ENCODE peak calls at places on chromosomes 6 and 20, in five cellular contexts. X is transverse colon, W is sigmoid colon, I is neural progenitor cell, S is A549. D is an unnamed sample.

GRCh38 chr6:144349690-144350132 is 64.6 kb downstream of the UTRN start:
- DNase-seq in X (no peak), W (no peak), I (no peak), S (no peak), D (no peak)

GRCh38 chr20:37179671-37180524 is 550 bp upstream of the MROH8 start:
- DNase-seq in X (no peak), W (no peak), I (no peak), S (peak), D (no peak)

GRCh38 chr20:62936996-62937352 is 973 bp upstream of the GID8 start:
- DNase-seq in X (no peak), W (no peak), I (no peak), S (peak), D (no peak)

GRCh38 chr6:163634514-163635171 is 220.1 kb downstream of the QKI start:
- DNase-seq in X (no peak), W (no peak), I (no peak), S (no peak), D (no peak)

GRCh38 chr6:8707956-8708772 is 272.8 kb upstream of the SLC35B3 start:
- DNase-seq in X (peak), W (no peak), I (peak), S (peak), D (no peak)

GRCh38 chr6:8556370-8557018 is 121.1 kb upstream of the SLC35B3 start:
- DNase-seq in X (no peak), W (no peak), I (no peak), S (peak), D (no peak)

GRCh38 chr6:74735304-74735703 is 470.5 kb downstream of the COL12A1 start:
- DNase-seq in X (no peak), W (no peak), I (no peak), S (no peak), D (no peak)

GRCh38 chr6:149014631-149015171 is 267.9 kb downstream of the UST start:
- DNase-seq in X (no peak), W (no peak), I (no peak), S (no peak), D (peak)

GRCh38 chr6:20333870-20334269 is 67.8 kb upstream of the E2F3 start:
- DNase-seq in X (no peak), W (no peak), I (no peak), S (no peak), D (no peak)

GRCh38 chr6:131995924-131996323 is 44.8 kb upstream of the CCN2 start:
- DNase-seq in X (no peak), W (no peak), I (no peak), S (peak), D (no peak)

GRCh38 chr20:6501061-6501460 is 266.4 kb upstream of the BMP2 start:
- DNase-seq in X (no peak), W (no peak), I (no peak), S (peak), D (no peak)

GRCh38 chr6:134282816-134283215 is 35.1 kb downstream of the SGK1 start:
- DNase-seq in X (no peak), W (no peak), I (no peak), S (peak), D (no peak)

GRCh38 chr6:3915076-3915791 is 66.1 kb downstream of the FAM50B start:
- DNase-seq in X (no peak), W (no peak), I (no peak), S (no peak), D (no peak)

GRCh38 chr6:125950293-125950692 is 6.3 kb upstream of the HINT3 start:
- DNase-seq in X (no peak), W (no peak), I (peak), S (peak), D (no peak)

GRCh38 chr6:7042056-7042653 is 65.6 kb upstream of the RREB1 start:
- DNase-seq in X (peak), W (no peak), I (no peak), S (no peak), D (no peak)

GRCh38 chr6:20454201-20454824 is 52.6 kb downstream of the E2F3 start:
- DNase-seq in X (no peak), W (no peak), I (no peak), S (no peak), D (no peak)

GRCh38 chr6:45075246-45075645 is 252.9 kb upstream of the RUNX2 start:
- DNase-seq in X (no peak), W (no peak), I (no peak), S (peak), D (no peak)

GRCh38 chr6:104603108-104603745 is 256.5 kb downstream of the HACE1 start:
- DNase-seq in X (no peak), W (no peak), I (no peak), S (no peak), D (no peak)

GRCh38 chr20:35991142-35991771 is 22.9 kb downstream of the CNBD2 start:
- DNase-seq in X (peak), W (no peak), I (peak), S (peak), D (no peak)

GRCh38 chr6:21738180-21739094 is 144.9 kb downstream of the SOX4 start:
- DNase-seq in X (no peak), W (no peak), I (no peak), S (peak), D (no peak)

GRCh38 chr6:4100655-4101054 is 21.7 kb upstream of the FAM217A start:
- DNase-seq in X (no peak), W (no peak), I (no peak), S (no peak), D (no peak)

GRCh38 chr6:89828988-89829590 is 591 bp upstream of the CASP8AP2 start:
- DNase-seq in X (peak), W (peak), I (peak), S (no peak), D (no peak)

GRCh38 chr6:138231399-138231886 is 13.2 kb upstream of the PBOV1 start:
- DNase-seq in X (no peak), W (no peak), I (no peak), S (no peak), D (no peak)

GRCh38 chr20:5181955-5182354 is 55.1 kb downstream of the CDS2 start:
- DNase-seq in X (no peak), W (no peak), I (no peak), S (peak), D (no peak)

GRCh38 chr6:166143011-166143410 is 24.6 kb downstream of the TBXT start:
- DNase-seq in X (no peak), W (no peak), I (no peak), S (no peak), D (no peak)

GRCh38 chr20:63771046-63771707 is 31.6 kb downstream of the SLC2A4RG start:
- DNase-seq in X (no peak), W (no peak), I (no peak), S (no peak), D (no peak)

GRCh38 chr6:52419809-52420667 is at the start of gene EFHC1:
- DNase-seq in X (peak), W (peak), I (peak), S (peak), D (peak)

GRCh38 chr6:492816-493414 is 101.4 kb downstream of the IRF4 start:
- DNase-seq in X (no peak), W (no peak), I (no peak), S (no peak), D (no peak)

GRCh38 chr6:132669690-132670291 is 10.8 kb upstream of the TAAR1 start:
- DNase-seq in X (no peak), W (no peak), I (peak), S (peak), D (no peak)

GRCh38 chr6:34924831-34925613 is 36.0 kb downstream of the ANKS1A start:
- DNase-seq in X (no peak), W (no peak), I (no peak), S (no peak), D (no peak)

GRCh38 chr6:37481793-37482192 is 17.9 kb downstream of the CCDC167 start:
- DNase-seq in X (no peak), W (no peak), I (no peak), S (no peak), D (no peak)

GRCh38 chr6:13724174-13724573 is 12.5 kb upstream of the RANBP9 start:
- DNase-seq in X (peak), W (no peak), I (no peak), S (peak), D (no peak)

GRCh38 chr6:170572704-170573466 is 11.6 kb downstream of the PDCD2 start:
- DNase-seq in X (no peak), W (no peak), I (no peak), S (no peak), D (no peak)

GRCh38 chr6:81977488-81977887 is 225.0 kb upstream of the TENT5A start:
- DNase-seq in X (no peak), W (no peak), I (no peak), S (no peak), D (no peak)
- H3K4me3 ChIP-seq in X (no peak), W (no peak), I (no peak), S (no peak), D (no peak)

DNA sequence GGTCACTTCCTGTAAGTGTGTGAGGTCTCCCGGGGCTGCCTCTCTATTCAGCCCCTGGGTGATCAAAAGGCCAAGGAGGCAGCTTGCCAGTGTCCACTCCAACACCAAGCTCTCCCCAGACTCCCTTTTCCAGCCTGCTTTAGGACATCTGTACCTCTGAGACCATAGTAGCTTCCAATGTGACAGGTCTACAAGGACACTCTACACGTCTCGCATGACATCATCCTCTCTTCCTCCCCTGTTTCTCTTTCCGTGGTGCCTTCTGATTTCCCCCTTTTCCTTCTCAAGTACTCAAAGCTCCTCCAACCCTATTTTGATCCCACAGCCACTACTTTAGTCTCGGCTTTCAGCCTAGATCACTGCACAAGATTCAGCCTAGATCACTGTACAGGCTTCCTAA is 26.4 kb downstream of the HLA-F start:
- DNase-seq in X (no peak), W (no peak), I (no peak), S (no peak), D (no peak)
- H3K4me3 ChIP-seq in X (no peak), W (no peak), I (peak), S (no peak), D (no peak)

GRCh38 chr20:157154-157553 is at the start of gene DEFB127:
- DNase-seq in X (no peak), W (no peak), I (no peak), S (no peak), D (no peak)
- H3K4me3 ChIP-seq in X (no peak), W (no peak), I (no peak), S (no peak), D (no peak)

GRCh38 chr6:29992792-29993191 is 50.5 kb downstream of the HLA-A start:
- DNase-seq in X (no peak), W (no peak), I (no peak), S (peak), D (no peak)
- H3K4me3 ChIP-seq in X (no peak), W (no peak), I (no peak), S (no peak), D (no peak)

DNA sequence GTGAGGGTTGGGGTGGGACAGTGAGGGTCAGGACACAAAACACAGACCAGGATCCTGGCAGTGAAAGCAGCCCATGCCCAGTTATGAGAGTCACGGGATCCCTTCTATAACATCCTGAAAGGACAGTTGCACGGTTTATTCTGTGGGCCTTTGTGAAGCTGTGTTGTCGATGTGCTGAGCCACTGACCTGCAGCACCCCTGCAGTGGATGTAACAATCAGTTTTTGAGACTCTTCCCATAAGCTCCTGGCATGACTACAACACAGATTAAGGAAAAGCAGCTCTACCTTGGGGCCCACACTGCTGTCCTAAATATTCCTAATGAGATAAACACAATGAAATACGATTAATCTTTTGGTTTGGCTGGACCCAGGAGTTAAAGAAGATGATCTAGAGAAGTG is 3.7 kb downstream of the PYGB start:
- DNase-seq in X (peak), W (no peak), I (peak), S (no peak), D (no peak)
- H3K4me3 ChIP-seq in X (no peak), W (no peak), I (peak), S (peak), D (no peak)

DNA sequence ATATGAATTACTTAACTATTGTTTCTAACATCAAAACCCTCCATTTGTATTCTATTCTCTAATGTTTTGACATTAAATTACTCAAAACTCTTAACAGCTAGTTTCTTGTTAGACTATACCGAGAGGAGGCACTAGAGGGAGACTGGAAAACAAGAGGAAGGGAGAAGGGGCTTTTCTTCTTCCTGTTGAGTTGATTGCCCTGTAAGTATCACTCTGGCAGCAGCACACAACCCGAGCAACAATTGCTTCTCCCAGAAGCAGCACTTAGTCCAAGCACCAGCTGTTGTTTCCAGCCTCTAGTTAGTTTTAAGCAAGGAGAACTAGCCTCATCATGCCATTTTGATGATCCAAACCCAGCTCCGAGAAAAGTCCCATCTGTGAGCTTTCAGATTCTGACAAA is 603.8 kb downstream of the PRKN start:
- DNase-seq in X (no peak), W (no peak), I (peak), S (peak), D (no peak)
- H3K4me3 ChIP-seq in X (no peak), W (no peak), I (no peak), S (no peak), D (no peak)

GRCh38 chr6:111662192-111662793 is 56.6 kb upstream of the TRAF3IP2 start:
- DNase-seq in X (no peak), W (peak), I (no peak), S (no peak), D (no peak)
- H3K4me3 ChIP-seq in X (no peak), W (no peak), I (peak), S (no peak), D (no peak)